ENCODE peak calls at places on chromosome 9, in four cellular contexts. O, Y, J and A are unnamed samples.

GRCh38 chr9:81431662-81432061 is 257.7 kb downstream of the TLE1 start:
- DNase-seq in J (no peak), O (no peak), Y (no peak), A (no peak)

GRCh38 chr9:94250456-94250855 is 8.6 kb upstream of the ZNF169 start:
- DNase-seq in Y (no peak), J (no peak), O (no peak), A (no peak)

GRCh38 chr9:69976165-69976564 is 67.5 kb upstream of the MAMDC2 start:
- DNase-seq in O (no peak), J (no peak), Y (no peak), A (no peak)

GRCh38 chr9:26975728-26976707 is 19.8 kb downstream of the IFT74 start:
- DNase-seq in Y (peak), O (peak), J (no peak), A (peak)

GRCh38 chr9:34578241-34579096 is 11.1 kb downstream of the CNTFR start:
- DNase-seq in J (no peak), Y (no peak), O (peak), A (no peak)

GRCh38 chr9:136327313-136327971 is at the start of gene GPSM1:
- DNase-seq in Y (peak), J (no peak), O (no peak), A (no peak)

GRCh38 chr9:111621895-111622480 is 9.1 kb upstream of the DNAJC25 start:
- DNase-seq in O (no peak), Y (peak), J (no peak), A (peak)

GRCh38 chr9:115649991-115650472 is 503.6 kb upstream of the PAPPA start:
- DNase-seq in J (no peak), Y (no peak), O (no peak), A (peak)

GRCh38 chr9:35935755-35936509 is 22.0 kb downstream of the OR2S2 start:
- DNase-seq in O (no peak), Y (no peak), J (no peak), A (no peak)

GRCh38 chr9:92947268-92948031 is at the start of gene FGD3:
- DNase-seq in O (peak), J (no peak), Y (no peak), A (no peak)

GRCh38 chr9:85639675-85640186 is 102.0 kb downstream of the AGTPBP1 start:
- DNase-seq in O (no peak), J (no peak), Y (no peak), A (no peak)

GRCh38 chr9:29006603-29007002 is 1433.3 kb upstream of the C9orf72 start:
- DNase-seq in J (no peak), Y (no peak), O (no peak), A (no peak)

GRCh38 chr9:18632624-18633407 is 158.9 kb downstream of the ADAMTSL1 start:
- DNase-seq in O (no peak), Y (no peak), J (no peak), A (no peak)

GRCh38 chr9:79129865-79130480 is 441.8 kb upstream of the TLE4 start:
- DNase-seq in O (peak), Y (peak), J (no peak), A (peak)

GRCh38 chr9:116262421-116262820 is 108.8 kb downstream of the PAPPA start:
- DNase-seq in O (no peak), Y (no peak), J (no peak), A (no peak)

GRCh38 chr9:3224931-3225330 is 300.9 kb downstream of the RFX3 start:
- DNase-seq in O (no peak), Y (no peak), J (no peak), A (no peak)

GRCh38 chr9:3696368-3696767 is 170.6 kb upstream of the RFX3 start:
- DNase-seq in J (no peak), O (no peak), Y (no peak), A (no peak)

DNA sequence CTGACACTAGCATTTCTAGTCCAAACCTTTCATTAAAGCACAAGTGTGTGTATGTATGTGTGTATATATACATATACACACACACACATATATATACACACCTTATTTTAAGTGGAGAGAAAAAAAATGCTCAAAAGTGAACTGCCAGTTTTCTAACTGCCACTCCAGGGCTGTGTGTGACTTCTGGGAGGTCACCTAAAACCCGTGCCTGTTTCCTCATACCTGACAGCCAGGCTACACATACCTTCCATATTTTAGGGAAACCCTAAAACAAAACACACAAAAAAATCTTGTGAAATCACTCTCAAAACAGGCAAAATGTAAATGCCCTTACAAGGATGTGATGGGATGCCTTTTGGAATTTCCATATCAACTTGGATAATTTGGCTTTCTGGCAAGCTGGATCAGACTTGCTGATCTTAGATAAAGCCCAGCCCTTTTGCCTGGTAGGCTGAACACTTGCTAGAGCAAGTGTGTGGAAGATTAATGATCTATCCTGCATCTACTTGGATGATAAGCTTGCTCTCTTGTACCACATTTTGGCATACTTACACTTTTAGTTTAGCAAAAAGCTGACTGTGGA is 127.9 kb downstream of the GNAQ start:
- DNase-seq in J (no peak), O (no peak), Y (no peak), A (no peak)
- TF ChIP-seq GABPA in J (no peak), O (no peak), Y (no peak), A (no peak)

DNA sequence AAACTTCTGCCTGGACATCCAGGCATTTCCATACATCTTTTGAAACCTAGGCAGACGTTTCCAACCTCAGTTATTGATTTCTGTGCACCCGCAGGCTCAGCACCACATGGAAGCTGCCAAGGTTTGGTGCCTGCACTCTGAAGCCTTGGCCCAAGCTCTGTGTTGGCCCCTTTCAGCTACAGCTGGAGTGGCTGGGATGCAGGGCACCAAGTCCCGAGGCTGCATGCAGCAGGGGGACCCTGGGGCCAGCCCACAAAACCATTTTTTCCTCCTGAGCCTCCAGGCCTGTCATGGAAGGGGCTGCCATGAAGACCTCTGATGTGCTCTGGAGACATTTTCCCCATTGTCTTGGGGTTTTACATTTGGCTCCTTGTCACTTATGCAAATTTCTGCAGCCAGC is 49.9 kb downstream of the NFX1 start:
- DNase-seq in O (peak), J (no peak), Y (peak), A (no peak)
- TF ChIP-seq CREB1 in O (no peak), J (no peak), Y (no peak), A (no peak)

DNA sequence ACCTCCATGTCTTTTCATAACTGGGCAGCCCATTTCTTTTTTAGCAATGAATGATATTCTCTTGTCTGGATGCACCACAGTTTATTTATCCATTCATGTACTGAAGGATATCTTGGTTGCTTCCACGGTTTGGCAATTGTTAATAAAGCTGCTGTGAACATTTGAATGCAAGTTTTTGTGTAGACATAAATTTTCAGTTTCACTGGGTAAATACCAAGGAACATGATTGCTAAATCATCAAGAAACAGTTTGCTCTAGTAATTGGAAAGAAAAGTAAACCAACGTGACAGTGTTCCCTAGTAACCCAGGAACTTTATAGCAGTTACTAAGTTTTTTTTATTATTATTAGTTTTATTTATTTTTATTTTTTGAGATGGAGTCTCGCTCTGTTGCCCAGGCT is 100.4 kb downstream of the VPS13A start:
- DNase-seq in J (no peak), O (no peak), Y (no peak), A (no peak)
- TF ChIP-seq GABPA in J (no peak), O (no peak), Y (no peak), A (no peak)

GRCh38 chr9:107734231-107735014 is 244.9 kb upstream of the KLF4 start:
- DNase-seq in O (no peak), J (no peak), Y (peak), A (no peak)

GRCh38 chr9:107730691-107731090 is 241.1 kb upstream of the KLF4 start:
- DNase-seq in J (no peak), O (no peak), Y (no peak), A (no peak)

GRCh38 chr9:107731115-107731762 is 241.7 kb upstream of the KLF4 start:
- DNase-seq in J (no peak), Y (no peak), O (no peak), A (no peak)

GRCh38 chr9:107733530-107733907 is 243.9 kb upstream of the KLF4 start:
- DNase-seq in J (no peak), Y (no peak), O (no peak), A (no peak)

DNA sequence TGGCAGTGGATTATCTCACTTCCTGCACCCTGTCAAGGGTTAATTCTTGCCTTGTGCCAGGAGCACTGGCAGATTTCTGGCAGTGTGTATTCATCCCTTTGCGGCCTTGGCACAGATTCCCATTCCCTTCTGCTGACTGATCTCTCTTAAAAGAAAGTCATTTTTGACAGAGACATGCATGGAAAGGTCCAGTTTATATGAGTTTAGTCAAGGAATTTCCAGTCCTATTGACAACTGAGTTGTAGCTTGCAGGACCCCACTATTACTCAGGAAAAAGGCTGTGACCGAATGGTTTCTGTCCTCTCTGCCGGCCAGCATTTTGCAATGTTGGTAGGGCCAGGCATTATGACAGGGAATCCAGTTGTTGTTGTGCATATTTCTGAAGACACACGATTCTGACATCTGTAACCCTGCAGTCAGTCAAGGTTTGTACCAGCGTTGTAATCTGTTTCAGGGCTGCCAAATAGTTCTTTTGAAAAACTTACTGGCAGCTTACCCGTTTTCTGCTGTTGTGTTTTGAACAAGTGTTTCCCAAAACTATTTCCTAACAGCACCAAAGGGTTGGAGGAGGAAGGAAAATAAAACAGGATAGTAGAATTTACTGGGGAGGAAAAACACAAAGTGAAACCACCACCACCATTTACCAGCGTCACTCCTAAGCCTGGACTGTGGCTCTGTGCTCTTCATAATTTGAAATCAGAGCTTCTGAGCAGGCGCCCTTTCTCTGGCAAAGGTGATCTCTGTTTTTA is 243.4 kb upstream of the KLF4 start:
- DNase-seq in O (no peak), Y (no peak), J (no peak), A (no peak)
- TF ChIP-seq CREB1 in O (no peak), Y (no peak), J (no peak), A (no peak)

DNA sequence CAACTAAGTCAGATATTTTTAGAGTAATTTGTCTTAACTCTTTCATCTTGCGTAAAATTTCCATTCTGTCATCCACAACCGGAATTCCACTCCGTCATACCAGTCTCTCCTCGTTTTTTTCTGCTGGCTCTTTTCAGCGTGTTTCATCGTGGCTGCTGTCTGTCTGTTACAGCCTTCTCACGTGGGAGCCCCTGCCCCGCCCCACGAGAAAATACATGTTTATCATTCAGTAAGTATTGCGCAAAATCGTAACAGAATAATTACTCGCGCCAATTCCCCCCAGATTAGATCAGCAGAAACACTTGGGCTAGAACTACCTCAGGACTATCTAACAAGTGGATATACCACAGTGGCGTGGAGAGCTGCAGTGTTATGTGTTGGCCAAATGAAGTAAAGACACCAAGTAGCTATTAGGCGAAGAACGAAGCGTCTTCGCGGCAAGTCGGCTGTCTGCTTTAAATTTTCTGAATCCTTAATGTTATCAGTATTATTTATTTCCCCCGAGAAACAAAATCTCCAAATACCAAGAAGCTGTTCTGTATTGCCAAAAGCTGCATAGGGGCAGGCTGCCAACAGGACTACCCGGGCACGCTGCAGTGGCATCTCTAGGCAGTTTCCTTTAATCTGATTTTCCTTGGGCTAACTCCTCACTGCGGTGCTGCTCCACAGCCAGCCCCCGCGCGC is 566 bp upstream of the FOCAD start:
- DNase-seq in O (no peak), J (no peak), Y (peak), A (peak)
- TF ChIP-seq GABPA in O (no peak), J (no peak), Y (no peak), A (no peak)

GRCh38 chr9:87891754-87892153 is 9.1 kb downstream of the SPATA31E1 start:
- DNase-seq in Y (no peak), J (no peak), O (no peak), A (no peak)

GRCh38 chr9:87892956-87893355 is 10.3 kb downstream of the SPATA31E1 start:
- DNase-seq in Y (no peak), J (no peak), O (no peak), A (no peak)

GRCh38 chr9:87889882-87890252 is 7.2 kb downstream of the SPATA31E1 start:
- DNase-seq in O (peak), Y (no peak), J (no peak), A (no peak)

GRCh38 chr9:87889065-87889881 is 6.6 kb downstream of the SPATA31E1 start:
- DNase-seq in J (no peak), O (no peak), Y (no peak), A (no peak)

GRCh38 chr9:87890866-87891265 is 8.2 kb downstream of the SPATA31E1 start:
- DNase-seq in O (peak), J (no peak), Y (no peak), A (no peak)
- TF ChIP-seq CREB1 in O (no peak), J (no peak), Y (no peak), A (no peak)

DNA sequence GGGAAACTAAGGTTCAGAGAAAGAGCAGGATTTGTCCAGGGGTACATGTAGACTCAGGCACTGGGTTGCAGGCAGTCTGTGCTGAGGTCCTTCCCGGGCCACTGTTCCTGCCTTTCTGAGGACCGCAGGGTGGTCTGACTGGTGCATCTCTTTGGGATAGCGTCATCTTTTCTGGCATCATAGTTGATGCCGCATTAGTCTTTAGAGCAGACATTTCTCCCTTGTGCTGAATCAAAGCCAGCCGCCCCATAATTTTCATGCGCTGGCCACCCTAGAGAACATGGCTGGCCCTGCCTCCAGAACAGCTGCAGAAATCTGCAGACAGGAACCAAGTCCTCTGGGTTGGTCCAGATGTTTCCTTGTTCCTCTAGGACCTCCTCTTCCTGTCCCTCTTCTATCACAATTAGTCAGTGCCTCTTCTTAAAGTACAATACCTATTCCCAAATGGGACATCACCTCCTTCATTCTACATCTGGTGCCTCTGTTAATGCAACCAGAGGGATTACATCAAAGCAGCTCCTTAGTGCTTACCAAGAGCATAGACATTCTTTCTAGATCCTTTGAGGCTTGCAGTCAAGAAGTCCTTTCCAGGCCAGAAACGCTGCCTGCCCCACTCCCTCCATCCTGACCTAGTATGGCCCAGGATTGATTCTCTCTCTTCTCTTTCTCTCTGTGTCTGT is 42.1 kb upstream of the ORM1 start:
- DNase-seq in O (peak), J (no peak), Y (no peak), A (no peak)
- TF ChIP-seq GABPA in O (no peak), J (no peak), Y (no peak), A (no peak)

DNA sequence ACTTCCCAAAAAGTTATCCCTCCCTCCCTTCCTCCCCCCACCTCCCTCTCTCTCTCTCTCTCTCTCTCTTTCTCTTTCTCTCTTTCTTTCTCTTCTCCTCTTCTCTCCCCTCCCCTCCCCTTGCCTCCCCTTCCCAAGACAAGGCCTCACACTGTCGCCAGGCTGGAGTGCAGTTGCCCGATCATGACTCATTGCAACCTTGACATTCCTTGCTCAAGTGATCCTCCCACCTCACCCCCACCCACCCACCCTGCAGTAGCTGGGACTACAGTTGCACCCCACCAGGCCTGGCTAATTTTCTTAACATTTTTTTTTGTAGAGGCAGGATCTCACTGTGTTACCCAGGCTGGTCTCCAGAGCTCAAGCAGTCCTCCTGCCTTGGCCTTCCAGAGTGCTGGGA is 32.8 kb downstream of the VPS13A start:
- DNase-seq in Y (no peak), O (no peak), J (no peak), A (peak)
- TF ChIP-seq CREB1 in Y (no peak), O (no peak), J (no peak), A (no peak)

GRCh38 chr9:385818-386398 is 171.2 kb downstream of the DOCK8 start:
- DNase-seq in Y (peak), J (no peak), O (peak), A (peak)
- TF ChIP-seq GABPA in Y (no peak), J (no peak), O (no peak), A (no peak)

DNA sequence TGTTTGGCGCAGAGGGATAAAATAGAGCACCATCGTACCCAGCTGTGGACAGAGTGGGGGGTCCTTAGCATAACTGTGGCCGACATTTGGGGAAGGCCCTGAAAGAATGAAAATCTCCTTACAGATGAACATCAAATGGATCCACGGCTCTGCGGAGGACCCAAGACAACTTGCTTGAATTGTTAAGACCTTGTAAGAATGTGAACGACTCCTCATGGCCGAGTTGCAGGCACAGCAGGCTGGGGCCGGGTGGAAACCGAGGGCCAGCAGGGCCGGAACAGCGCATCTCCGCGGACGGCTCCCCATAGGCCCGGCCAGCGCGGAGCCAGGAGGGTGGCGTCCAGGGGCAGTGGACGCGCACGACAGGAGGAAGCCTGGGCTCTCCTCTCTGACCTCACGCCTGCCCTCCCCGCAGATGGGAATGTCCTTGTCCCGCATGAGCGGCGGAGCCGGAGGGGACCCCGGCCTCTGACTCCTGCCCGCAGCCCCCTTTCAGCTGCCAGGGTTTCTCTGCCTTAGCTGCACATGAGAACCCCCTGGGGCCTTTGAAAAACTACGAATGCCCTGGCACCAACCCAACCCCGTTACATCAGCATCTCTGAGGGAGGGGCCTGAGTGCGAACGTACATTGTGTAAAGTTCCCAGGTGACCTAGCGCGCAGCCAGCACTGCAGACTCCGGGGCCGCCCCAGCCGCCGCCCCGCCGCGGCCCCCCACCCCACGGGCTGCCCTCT is 36.2 kb upstream of the PTCH1 start:
- DNase-seq in Y (peak), O (peak), J (no peak), A (no peak)
- TF ChIP-seq CREB1 in Y (no peak), O (no peak), J (no peak), A (no peak)